ENCODE peak calls at places on chromosome 11, in nine cellular contexts. A is foreskin fibroblast, G is AG09309, J is endothelial cell, M is brain microvascular endothelial cell, B is cardiac muscle cell, Y is fibroblast of the aortic adventitia, Q is neural crest cell, F is fibroblast of villous mesenchyme. W is an unnamed sample.

GRCh38 chr11:129324533-129325175 is 51.0 kb upstream of the BARX2 start:
- DNase-seq in A (peak; percentile 18), G (no peak), J (no peak), M (no peak), B (no peak), Y (no peak), Q (no peak), F (peak; percentile 14), W (no peak)

GRCh38 chr11:78622666-78623065 is 48.0 kb upstream of the NARS2 start:
- DNase-seq in A (no peak), G (no peak), J (no peak), M (no peak), B (no peak), Y (no peak), Q (no peak), F (no peak), W (no peak)

GRCh38 chr11:61787928-61788491 is 4.4 kb downstream of the TMEM258 start:
- DNase-seq in A (no peak), G (no peak), J (peak; percentile 53), M (peak; percentile 59), B (peak; percentile 82), Y (peak; percentile 51), Q (peak; percentile 37), F (peak; percentile 74), W (peak; percentile 39)

GRCh38 chr11:74057251-74058151 is 48.6 kb upstream of the UCP3 start:
- DNase-seq in A (no peak), G (no peak), J (no peak), M (peak; percentile 66), B (no peak), Y (peak; percentile 61), Q (no peak), F (peak; percentile 84), W (no peak)

GRCh38 chr11:68051191-68052136 is 12.6 kb downstream of the TCIRG1 start:
- DNase-seq in A (no peak), G (no peak), J (peak; percentile 36), M (no peak), B (no peak), Y (no peak), Q (no peak), F (no peak), W (no peak)

GRCh38 chr11:74012072-74012809 is 3.4 kb upstream of the UCP3 start:
- DNase-seq in A (no peak), G (no peak), J (no peak), M (no peak), B (no peak), Y (no peak), Q (no peak), F (no peak), W (no peak)

GRCh38 chr11:13140028-13140870 is 131.1 kb downstream of the RASSF10 start:
- DNase-seq in A (no peak), G (no peak), J (no peak), M (peak; percentile 32), B (peak; percentile 49), Y (peak; percentile 39), Q (no peak), F (peak; percentile 13), W (peak; percentile 3)

GRCh38 chr11:88480217-88480616 is 142.7 kb upstream of the CTSC start:
- DNase-seq in A (peak; percentile 80), G (peak; percentile 86), J (no peak), M (peak; percentile 83), B (no peak), Y (peak; percentile 97), Q (no peak), F (peak; percentile 81), W (no peak)

GRCh38 chr11:86205415-86206268 is 38.9 kb upstream of the EED start:
- DNase-seq in A (no peak), G (no peak), J (no peak), M (no peak), B (no peak), Y (no peak), Q (no peak), F (no peak), W (no peak)

GRCh38 chr11:14793546-14793945 is 98.5 kb downstream of the CYP2R1 start:
- DNase-seq in A (no peak), G (no peak), J (no peak), M (no peak), B (no peak), Y (no peak), Q (no peak), F (no peak), W (no peak)

GRCh38 chr11:93089474-93090102 is 108.2 kb downstream of the SLC36A4 start:
- DNase-seq in A (peak; percentile 7), G (peak; percentile 24), J (peak; percentile 19), M (peak; percentile 60), B (peak; percentile 21), Y (peak; percentile 54), Q (no peak), F (peak; percentile 38), W (no peak)

GRCh38 chr11:2750601-2751522 is 51.1 kb upstream of the KCNQ1OT1 start:
- DNase-seq in A (no peak), G (no peak), J (no peak), M (no peak), B (no peak), Y (no peak), Q (no peak), F (peak; percentile 16), W (no peak)

GRCh38 chr11:31800398-31801265 is 10.5 kb downstream of the PAX6 start:
- DNase-seq in A (no peak), G (no peak), J (no peak), M (no peak), B (no peak), Y (no peak), Q (no peak), F (no peak), W (no peak)

DNA sequence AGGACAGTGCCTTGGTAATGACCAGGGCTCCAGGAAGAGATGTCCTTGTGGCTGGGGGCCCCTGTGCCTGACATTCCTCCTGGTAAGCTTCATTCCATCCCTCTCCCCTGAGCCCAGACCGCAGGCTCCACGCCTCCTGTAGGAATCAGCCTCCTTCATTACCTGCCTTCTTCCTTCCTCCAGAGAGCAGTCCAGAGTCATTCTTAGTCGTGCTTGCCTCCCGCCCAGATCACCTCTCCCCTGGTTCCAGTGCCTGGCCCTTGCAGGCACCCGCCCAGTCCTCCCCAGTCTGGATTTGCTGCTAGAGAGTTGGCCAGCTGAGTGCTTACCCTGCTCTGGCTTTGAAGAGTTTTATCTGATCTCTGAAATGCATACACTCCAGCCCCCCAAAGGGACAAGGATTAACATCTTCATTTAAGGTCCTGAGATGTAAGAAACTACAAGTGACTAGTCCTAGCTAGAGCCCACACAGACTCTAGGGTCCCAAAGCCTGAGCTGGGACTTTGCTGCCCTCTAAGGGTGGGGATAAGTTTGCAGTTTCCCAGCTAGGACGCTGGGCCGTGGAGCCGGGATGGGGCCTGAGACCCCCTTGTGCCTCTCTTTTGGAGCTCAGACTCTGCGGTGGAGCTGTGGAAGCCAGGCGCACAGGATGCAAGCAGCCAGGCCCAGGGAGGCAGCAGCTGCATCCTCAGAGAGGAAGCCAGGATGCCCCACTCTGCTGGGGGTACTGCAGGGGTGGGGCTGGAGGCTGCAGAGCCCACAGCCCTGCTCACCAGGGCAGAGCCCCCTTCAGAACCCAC is 1.6 kb downstream of the NR1H3 start:
- DNase-seq in A (peak; percentile 32), G (no peak), J (peak; percentile 66), M (no peak), B (peak; percentile 71), Y (peak; percentile 50), Q (peak; percentile 35), F (peak; percentile 48), W (peak; percentile 59)
- TF ChIP-seq CTCF in A (peak; percentile 69), G (peak; percentile 67), J (peak; percentile 55), M (peak; percentile 80), B (peak; percentile 78), Y (peak; percentile 74), Q (peak; percentile 69), F (peak; percentile 77), W (peak; percentile 67)

GRCh38 chr11:113314389-113315301 is at the start of gene TTC12:
- DNase-seq in A (peak; percentile 86), G (peak; percentile 33), J (peak; percentile 97), M (peak; percentile 83), B (peak; percentile 97), Y (peak; percentile 78), Q (peak; percentile 94), F (peak; percentile 90), W (peak; percentile 94)
- TF ChIP-seq CTCF in A (no peak), G (no peak), J (no peak), M (no peak), B (no peak), Y (no peak), Q (no peak), F (no peak), W (no peak)

DNA sequence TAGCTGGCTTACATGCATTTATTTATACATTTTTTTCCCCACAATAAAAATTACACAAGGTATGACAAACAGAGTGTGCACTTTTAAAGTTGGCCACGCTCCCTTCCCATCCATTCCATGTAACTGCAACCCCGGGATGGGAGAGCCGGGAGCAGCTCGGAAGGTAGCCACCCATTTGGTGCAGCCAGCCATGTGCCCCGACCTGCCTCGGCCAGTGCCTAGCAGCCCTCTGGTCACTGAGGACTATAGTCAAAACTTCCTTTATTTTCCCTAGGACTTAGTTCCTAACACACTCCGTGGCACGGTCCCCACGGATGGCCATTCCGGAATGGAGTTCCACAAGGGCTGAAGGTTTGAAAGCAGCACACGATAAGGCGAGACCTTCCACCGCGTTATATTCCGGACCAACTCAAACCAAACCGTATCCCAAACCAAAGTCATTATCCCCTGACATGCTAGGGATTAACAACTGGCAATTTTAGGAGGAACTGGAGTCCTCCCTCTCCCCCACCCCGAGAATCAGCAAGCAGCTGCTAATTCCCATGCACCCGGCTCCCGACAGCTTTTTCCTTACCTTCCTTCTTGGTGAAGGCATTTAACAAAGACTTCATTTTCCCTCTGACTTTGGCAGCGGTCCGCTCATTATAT is 426.4 kb downstream of the SHANK2 start:
- DNase-seq in A (no peak), G (no peak), J (no peak), M (no peak), B (no peak), Y (no peak), Q (no peak), F (no peak), W (no peak)
- TF ChIP-seq CTCF in A (no peak), G (no peak), J (no peak), M (no peak), B (no peak), Y (no peak), Q (no peak), F (no peak), W (no peak)

DNA sequence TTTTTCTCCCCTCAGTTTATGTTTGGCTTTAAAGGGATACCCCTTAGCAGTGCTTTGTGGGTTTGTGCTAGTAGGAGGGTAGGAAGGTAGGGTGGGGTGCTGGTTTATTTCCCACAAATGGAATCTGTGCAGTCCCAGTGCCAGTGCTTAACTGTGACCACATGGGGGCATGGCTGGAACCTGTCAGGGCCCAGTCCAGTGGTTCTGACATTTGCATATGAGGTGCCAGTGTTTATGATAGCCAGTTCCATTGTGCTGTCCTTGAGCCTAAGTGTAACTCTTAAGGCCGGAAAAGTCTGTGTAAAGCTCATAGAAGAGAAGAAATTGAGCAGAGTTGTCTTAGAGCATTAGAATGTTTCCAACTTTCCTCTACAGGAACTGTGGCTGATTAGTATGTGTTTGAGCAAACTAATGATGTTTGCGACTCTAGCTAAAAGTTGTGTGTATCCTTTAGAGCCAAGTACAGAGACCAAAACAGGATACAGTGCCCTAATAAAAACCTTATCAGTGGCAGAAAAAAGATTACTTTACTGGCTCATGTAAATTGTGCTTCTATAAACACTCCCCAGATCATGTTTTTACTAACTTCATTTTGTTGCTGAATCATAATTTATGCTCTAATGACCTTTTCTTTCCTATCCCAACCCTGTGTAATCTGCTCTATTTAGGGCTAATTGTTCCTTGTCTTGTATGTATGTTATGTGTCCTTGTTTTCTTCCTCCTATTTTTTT is 38.1 kb downstream of the DIXDC1 start:
- DNase-seq in A (no peak), G (no peak), J (no peak), M (no peak), B (no peak), Y (no peak), Q (no peak), F (peak; percentile 75), W (no peak)
- TF ChIP-seq CTCF in A (peak; percentile 18), G (peak; percentile 37), J (no peak), M (no peak), B (no peak), Y (peak; percentile 18), Q (no peak), F (peak; percentile 20), W (no peak)

GRCh38 chr11:119681537-119681936 is 47.5 kb downstream of the NECTIN1 start:
- DNase-seq in A (no peak), G (no peak), J (no peak), M (no peak), B (no peak), Y (no peak), Q (no peak), F (no peak), W (no peak)
- TF ChIP-seq CTCF in A (no peak), G (peak; percentile 18), J (no peak), M (peak; percentile 34), B (peak; percentile 15), Y (peak; percentile 36), Q (peak; percentile 40), F (no peak), W (no peak)